ENCODE peak calls at places on chromosomes 13 and 19, in five cellular contexts. One of them, this sample, is unnamed.

GRCh38 chr13:72970956-72971355 is 87.8 kb upstream of the KLF5 start:
- DNase-seq in trophoblast cell: peak; percentile 60
- DNase-seq in IMR-90: peak; percentile 57
- DNase-seq in H9: no peak
- DNase-seq in mesenchymal stem cell: no peak
- DNase-seq in this sample: peak; percentile 14

GRCh38 chr19:21322528-21322927 is 6.7 kb downstream of the ZNF708 start:
- DNase-seq in trophoblast cell: no peak
- DNase-seq in IMR-90: no peak
- DNase-seq in H9: no peak
- DNase-seq in mesenchymal stem cell: no peak
- DNase-seq in this sample: no peak

GRCh38 chr13:43979492-43979891 is 99.8 kb downstream of the LACC1 start:
- DNase-seq in trophoblast cell: no peak
- DNase-seq in IMR-90: no peak
- DNase-seq in H9: no peak
- DNase-seq in mesenchymal stem cell: no peak
- DNase-seq in this sample: no peak

GRCh38 chr19:40976724-40977123 is 14.4 kb upstream of the CYP2B6 start:
- DNase-seq in trophoblast cell: no peak
- DNase-seq in IMR-90: no peak
- DNase-seq in H9: no peak
- DNase-seq in mesenchymal stem cell: no peak
- DNase-seq in this sample: no peak

GRCh38 chr19:4066176-4066606 is 508 bp downstream of the ZBTB7A start:
- DNase-seq in trophoblast cell: no peak
- DNase-seq in IMR-90: no peak
- DNase-seq in H9: no peak
- DNase-seq in mesenchymal stem cell: no peak
- DNase-seq in this sample: no peak

GRCh38 chr19:10891360-10892108 is 20.2 kb downstream of the CARM1 start:
- DNase-seq in trophoblast cell: peak; percentile 13
- DNase-seq in IMR-90: no peak
- DNase-seq in H9: peak; percentile 26
- DNase-seq in mesenchymal stem cell: no peak
- DNase-seq in this sample: no peak

GRCh38 chr13:32728327-32728726 is 142.1 kb downstream of the PDS5B start:
- DNase-seq in trophoblast cell: no peak
- DNase-seq in IMR-90: no peak
- DNase-seq in H9: no peak
- DNase-seq in mesenchymal stem cell: no peak
- DNase-seq in this sample: peak; percentile 51

GRCh38 chr19:14536926-14537692 is 7.7 kb downstream of the TECR start:
- DNase-seq in trophoblast cell: peak; percentile 90
- DNase-seq in IMR-90: no peak
- DNase-seq in H9: peak; percentile 98
- DNase-seq in mesenchymal stem cell: peak; percentile 62
- DNase-seq in this sample: peak; percentile 99

GRCh38 chr19:50361290-50362029 is 4.0 kb downstream of the NAPSA start:
- DNase-seq in trophoblast cell: no peak
- DNase-seq in IMR-90: no peak
- DNase-seq in H9: no peak
- DNase-seq in mesenchymal stem cell: no peak
- DNase-seq in this sample: peak; percentile 42

GRCh38 chr19:57473646-57474045 is 3.7 kb downstream of the ZNF772 start:
- DNase-seq in trophoblast cell: no peak
- DNase-seq in IMR-90: no peak
- DNase-seq in H9: no peak
- DNase-seq in mesenchymal stem cell: no peak
- DNase-seq in this sample: peak; percentile 50

GRCh38 chr13:91331047-91331915 is 16.2 kb upstream of the MIR17HG start:
- DNase-seq in trophoblast cell: no peak
- DNase-seq in IMR-90: no peak
- DNase-seq in H9: no peak
- DNase-seq in mesenchymal stem cell: no peak
- DNase-seq in this sample: no peak

GRCh38 chr19:3094638-3095374 is 644 bp downstream of the GNA11 start:
- DNase-seq in trophoblast cell: peak; percentile 34
- DNase-seq in IMR-90: peak; percentile 17
- DNase-seq in H9: no peak
- DNase-seq in mesenchymal stem cell: peak; percentile 29
- DNase-seq in this sample: no peak

GRCh38 chr19:41597600-41598041 is 21.7 kb downstream of the CEACAM21 start:
- DNase-seq in trophoblast cell: peak; percentile 83
- DNase-seq in IMR-90: peak; percentile 55
- DNase-seq in H9: peak; percentile 71
- DNase-seq in mesenchymal stem cell: peak; percentile 66
- DNase-seq in this sample: peak; percentile 78

GRCh38 chr19:37691881-37692504 is 27.6 kb downstream of the ZNF607 start:
- DNase-seq in trophoblast cell: peak; percentile 75
- DNase-seq in IMR-90: peak; percentile 80
- DNase-seq in H9: peak; percentile 88
- DNase-seq in mesenchymal stem cell: peak; percentile 91
- DNase-seq in this sample: peak; percentile 88

GRCh38 chr13:101307181-101307701 is 109.1 kb downstream of the NALCN start:
- DNase-seq in trophoblast cell: peak; percentile 46
- DNase-seq in IMR-90: peak; percentile 90
- DNase-seq in H9: no peak
- DNase-seq in mesenchymal stem cell: peak; percentile 82
- DNase-seq in this sample: no peak

GRCh38 chr19:34332027-34332786 is 32.8 kb upstream of the GPI start:
- DNase-seq in trophoblast cell: no peak
- DNase-seq in IMR-90: peak; percentile 31
- DNase-seq in H9: no peak
- DNase-seq in mesenchymal stem cell: no peak
- DNase-seq in this sample: no peak

GRCh38 chr13:48586591-48587103 is 53.8 kb upstream of the RCBTB2 start:
- DNase-seq in trophoblast cell: no peak
- DNase-seq in IMR-90: peak; percentile 11
- DNase-seq in H9: no peak
- DNase-seq in mesenchymal stem cell: no peak
- DNase-seq in this sample: peak; percentile 83

GRCh38 chr13:47033216-47033615 is 136.4 kb upstream of the HTR2A start:
- DNase-seq in trophoblast cell: peak; percentile 36
- DNase-seq in IMR-90: peak; percentile 55
- DNase-seq in H9: no peak
- DNase-seq in mesenchymal stem cell: peak; percentile 69
- DNase-seq in this sample: peak; percentile 86

GRCh38 chr13:109703250-109703649 is 83.1 kb downstream of the IRS2 start:
- DNase-seq in trophoblast cell: no peak
- DNase-seq in IMR-90: no peak
- DNase-seq in H9: no peak
- DNase-seq in mesenchymal stem cell: no peak
- DNase-seq in this sample: no peak

GRCh38 chr13:57716295-57716694 is 84.8 kb downstream of the PCDH17 start:
- DNase-seq in trophoblast cell: peak; percentile 6
- DNase-seq in IMR-90: no peak
- DNase-seq in H9: peak; percentile 49
- DNase-seq in mesenchymal stem cell: no peak
- DNase-seq in this sample: peak; percentile 65

GRCh38 chr13:58907347-58907746 is 1256.4 kb downstream of the DIAPH3 start:
- DNase-seq in trophoblast cell: no peak
- DNase-seq in IMR-90: peak; percentile 0
- DNase-seq in H9: no peak
- DNase-seq in mesenchymal stem cell: no peak
- DNase-seq in this sample: no peak

GRCh38 chr13:32645854-32646253 is 59.6 kb downstream of the PDS5B start:
- DNase-seq in trophoblast cell: no peak
- DNase-seq in IMR-90: no peak
- DNase-seq in H9: no peak
- DNase-seq in mesenchymal stem cell: no peak
- DNase-seq in this sample: no peak

GRCh38 chr19:51365211-51366049 is 758 bp downstream of the ETFB start:
- DNase-seq in trophoblast cell: peak; percentile 25
- DNase-seq in IMR-90: peak; percentile 53
- DNase-seq in H9: no peak
- DNase-seq in mesenchymal stem cell: peak; percentile 71
- DNase-seq in this sample: no peak

GRCh38 chr19:55232986-55233385 is 4.4 kb upstream of the TMEM86B start:
- DNase-seq in trophoblast cell: no peak
- DNase-seq in IMR-90: no peak
- DNase-seq in H9: no peak
- DNase-seq in mesenchymal stem cell: no peak
- DNase-seq in this sample: no peak

GRCh38 chr19:38413416-38413815 is 10.5 kb downstream of the FAM98C start:
- DNase-seq in trophoblast cell: no peak
- DNase-seq in IMR-90: no peak
- DNase-seq in H9: no peak
- DNase-seq in mesenchymal stem cell: no peak
- DNase-seq in this sample: no peak

GRCh38 chr19:46529622-46530451 is 34.2 kb upstream of the PNMA8B start:
- DNase-seq in trophoblast cell: peak; percentile 86
- DNase-seq in IMR-90: peak; percentile 54
- DNase-seq in H9: peak; percentile 67
- DNase-seq in mesenchymal stem cell: peak; percentile 61
- DNase-seq in this sample: peak; percentile 72

GRCh38 chr19:22422220-22422619 is at the start of gene ZNF98:
- DNase-seq in trophoblast cell: peak; percentile 23
- DNase-seq in IMR-90: no peak
- DNase-seq in H9: no peak
- DNase-seq in mesenchymal stem cell: no peak
- DNase-seq in this sample: no peak

GRCh38 chr19:46660601-46661019 is 372 bp downstream of the DACT3 start:
- DNase-seq in trophoblast cell: no peak
- DNase-seq in IMR-90: no peak
- DNase-seq in H9: no peak
- DNase-seq in mesenchymal stem cell: no peak
- DNase-seq in this sample: no peak

GRCh38 chr13:75480691-75481175 is 1.2 kb downstream of the TBC1D4 start:
- DNase-seq in trophoblast cell: peak; percentile 96
- DNase-seq in IMR-90: peak; percentile 37
- DNase-seq in H9: peak; percentile 72
- DNase-seq in mesenchymal stem cell: peak; percentile 57
- DNase-seq in this sample: peak; percentile 79

GRCh38 chr19:927044-927706 is 1.3 kb downstream of the ARID3A start:
- DNase-seq in trophoblast cell: peak; percentile 75
- DNase-seq in IMR-90: no peak
- DNase-seq in H9: peak; percentile 55
- DNase-seq in mesenchymal stem cell: peak; percentile 71
- DNase-seq in this sample: peak; percentile 67

GRCh38 chr13:80363890-80364503 is 23.1 kb upstream of the SPRY2 start:
- DNase-seq in trophoblast cell: peak; percentile 51
- DNase-seq in IMR-90: peak; percentile 49
- DNase-seq in H9: no peak
- DNase-seq in mesenchymal stem cell: peak; percentile 48
- DNase-seq in this sample: peak; percentile 30

GRCh38 chr13:113006660-113007059 is 37.6 kb downstream of the MCF2L start:
- DNase-seq in trophoblast cell: no peak
- DNase-seq in IMR-90: no peak
- DNase-seq in H9: no peak
- DNase-seq in mesenchymal stem cell: no peak
- DNase-seq in this sample: no peak

GRCh38 chr13:113004126-113004525 is 35.1 kb downstream of the MCF2L start:
- DNase-seq in trophoblast cell: no peak
- DNase-seq in IMR-90: no peak
- DNase-seq in H9: no peak
- DNase-seq in mesenchymal stem cell: no peak
- DNase-seq in this sample: no peak

GRCh38 chr13:113005076-113005865 is 36.3 kb downstream of the MCF2L start:
- DNase-seq in trophoblast cell: no peak
- DNase-seq in IMR-90: no peak
- DNase-seq in H9: no peak
- DNase-seq in mesenchymal stem cell: no peak
- DNase-seq in this sample: no peak

GRCh38 chr13:113008841-113009240 is 39.8 kb downstream of the MCF2L start:
- DNase-seq in trophoblast cell: no peak
- DNase-seq in IMR-90: no peak
- DNase-seq in H9: no peak
- DNase-seq in mesenchymal stem cell: no peak
- DNase-seq in this sample: no peak

DNA sequence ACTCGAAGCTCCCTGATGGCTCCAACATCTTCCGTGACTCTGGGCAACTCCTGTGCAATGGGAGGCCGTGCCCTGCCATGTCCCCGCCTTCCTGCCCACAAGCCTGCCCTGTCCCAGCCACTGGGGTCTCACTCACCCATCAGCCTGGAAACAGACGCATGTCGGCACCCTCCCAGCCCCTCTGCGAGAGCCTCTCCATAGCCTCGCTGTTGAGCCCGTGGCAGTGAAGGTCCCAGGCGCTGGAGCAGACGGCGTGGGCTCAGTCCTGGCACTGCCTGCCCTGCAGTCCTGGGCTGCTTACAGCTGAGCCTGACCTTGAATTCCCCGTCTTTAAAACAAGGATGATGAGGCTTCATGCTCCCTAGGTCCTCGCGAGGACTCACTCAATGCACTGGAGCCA is 37.0 kb downstream of the MCF2L start:
- DNase-seq in trophoblast cell: no peak
- DNase-seq in IMR-90: no peak
- DNase-seq in H9: no peak
- DNase-seq in mesenchymal stem cell: no peak
- DNase-seq in this sample: no peak
- H2BK120ac ChIP-seq in trophoblast cell: no peak overlapping the region
- H2BK120ac ChIP-seq in IMR-90: no peak overlapping the region
- H2BK120ac ChIP-seq in H9: no peak overlapping the region
- H2BK120ac ChIP-seq in mesenchymal stem cell: no peak overlapping the region
- H2BK120ac ChIP-seq in this sample: no peak overlapping the region

DNA sequence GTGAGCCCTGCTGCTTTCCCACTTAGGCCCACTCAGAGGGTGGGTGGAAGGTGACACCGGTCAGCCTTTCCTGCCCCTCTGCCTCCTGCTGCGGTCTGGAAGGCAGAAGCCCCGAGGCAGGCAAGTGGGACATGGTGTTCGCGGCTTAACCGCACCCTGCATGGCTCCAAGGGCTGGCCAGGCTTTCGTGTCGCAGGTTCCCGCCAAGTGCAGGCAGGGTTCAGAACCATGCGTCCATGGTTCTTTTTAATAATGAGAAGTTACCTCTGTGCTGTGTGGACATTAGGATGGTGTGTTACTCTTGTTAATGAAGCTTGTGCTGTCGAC is 969 bp downstream of the DGKH start:
- DNase-seq in trophoblast cell: no peak
- DNase-seq in IMR-90: no peak
- DNase-seq in H9: no peak
- DNase-seq in mesenchymal stem cell: no peak
- DNase-seq in this sample: no peak
- H2BK120ac ChIP-seq in trophoblast cell: no peak overlapping the region
- H2BK120ac ChIP-seq in IMR-90: no peak overlapping the region
- H2BK120ac ChIP-seq in H9: no peak overlapping the region
- H2BK120ac ChIP-seq in mesenchymal stem cell: no peak overlapping the region
- H2BK120ac ChIP-seq in this sample: no peak overlapping the region

GRCh38 chr19:18605196-18605545 is 1.4 kb downstream of the CRLF1 start:
- DNase-seq in trophoblast cell: no peak
- DNase-seq in IMR-90: no peak
- DNase-seq in H9: no peak
- DNase-seq in mesenchymal stem cell: no peak
- DNase-seq in this sample: no peak
- H2BK120ac ChIP-seq in trophoblast cell: no peak overlapping the region
- H2BK120ac ChIP-seq in IMR-90: no peak overlapping the region
- H2BK120ac ChIP-seq in H9: no peak overlapping the region
- H2BK120ac ChIP-seq in mesenchymal stem cell: no peak overlapping the region
- H2BK120ac ChIP-seq in this sample: no peak overlapping the region

DNA sequence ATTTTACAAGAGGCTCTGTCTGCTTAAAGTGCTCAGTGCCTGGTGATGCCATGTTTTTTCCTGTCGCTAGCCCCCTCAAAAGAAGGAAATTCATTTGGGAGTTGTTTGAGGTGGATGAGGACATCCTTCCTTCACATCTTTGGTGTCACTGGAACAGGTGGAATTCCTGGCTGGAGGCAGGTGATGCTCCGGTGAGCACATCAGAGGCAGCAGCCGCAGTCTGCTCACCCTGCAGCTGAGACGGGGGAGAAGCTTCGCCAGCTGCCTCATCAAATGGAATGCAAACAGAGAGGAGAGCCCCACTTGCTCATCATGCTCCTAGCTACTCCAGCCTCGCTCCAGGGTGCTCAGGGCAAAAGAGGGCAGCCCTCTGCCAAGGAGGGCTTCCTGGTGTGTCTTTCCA is 74.1 kb upstream of the UBL3 start:
- DNase-seq in trophoblast cell: peak; percentile 46
- DNase-seq in IMR-90: peak; percentile 86
- DNase-seq in H9: no peak
- DNase-seq in mesenchymal stem cell: peak; percentile 80
- DNase-seq in this sample: peak; percentile 54
- H2BK120ac ChIP-seq in trophoblast cell: peak overlapping the region; percentile 80
- H2BK120ac ChIP-seq in IMR-90: peak overlapping the region; percentile 73
- H2BK120ac ChIP-seq in H9: no peak overlapping the region
- H2BK120ac ChIP-seq in mesenchymal stem cell: peak overlapping the region; percentile 8
- H2BK120ac ChIP-seq in this sample: no peak overlapping the region